ENCODE peak calls at places on chromosomes 12 and 14, in four cellular contexts. D is activated CD4-positive, alpha-beta T cell treated with anti-CD3 and anti-CD28 coated beads, Interleukin-2, amount 50 U/mL, for 1 hour; Q is activated T-helper 1 cell treated with anti-CD3 and anti-CD28 coated beads, Interleukin-12 subunit alpha, Interleukin-12 subunit beta, Interleukin-2, Interleukin-4 antibody, amounts not matched to agents 30 ng/mL and 10 ng/mL and 1 ng/mL, durations not matched to agents 14 hours and 24 hours and 36 hours; O is T-helper 1 cell. T is an unnamed sample.

GRCh38 chr14:58368951-58369350 is 26.8 kb upstream of the TOMM20L start:
- DNase-seq in Q (no peak), D (no peak), O (no peak), T (no peak)

GRCh38 chr12:82883396-82884360 is 197.0 kb downstream of the TMTC2 start:
- DNase-seq in O (no peak), D (no peak), Q (no peak), T (no peak)

GRCh38 chr14:53929871-53930685 is 26.5 kb downstream of the BMP4 start:
- DNase-seq in O (no peak), D (no peak), Q (no peak), T (no peak)

GRCh38 chr12:95718001-95718400 is 72.6 kb downstream of the NTN4 start:
- DNase-seq in D (no peak), Q (no peak), O (no peak), T (no peak)

GRCh38 chr12:57793920-57794319 is 11.3 kb downstream of the TSFM start:
- DNase-seq in Q (no peak), D (no peak), O (no peak), T (no peak)

GRCh38 chr12:118582863-118583262 is 206.5 kb downstream of the SUDS3 start:
- DNase-seq in O (no peak), D (no peak), Q (no peak), T (no peak)

GRCh38 chr12:62267490-62267889 is 7.3 kb downstream of the USP15 start:
- DNase-seq in Q (no peak), D (no peak), O (no peak), T (no peak)

GRCh38 chr12:93032748-93033147 is 103.7 kb upstream of the EEA1 start:
- DNase-seq in O (no peak), Q (no peak), D (no peak), T (no peak)

GRCh38 chr14:33938131-33938949 is 12.5 kb downstream of the EGLN3 start:
- DNase-seq in D (no peak), O (no peak), Q (no peak), T (no peak)

GRCh38 chr12:57772429-57773322 is at the start of gene EEF1AKMT3:
- DNase-seq in Q (peak), D (no peak), O (no peak), T (no peak)

GRCh38 chr14:59389936-59390335 is 75.2 kb downstream of the GPR135 start:
- DNase-seq in O (no peak), Q (no peak), D (no peak), T (no peak)

GRCh38 chr12:52805000-52805399 is 8.9 kb downstream of the KRT4 start:
- DNase-seq in Q (no peak), O (no peak), D (no peak), T (no peak)

GRCh38 chr14:99575043-99576023 is 28.7 kb downstream of the CCDC85C start:
- DNase-seq in D (no peak), Q (no peak), O (no peak), T (no peak)

GRCh38 chr14:67343601-67344230 is 15.9 kb downstream of the ATP6V1D start:
- DNase-seq in Q (no peak), O (no peak), D (no peak), T (no peak)

GRCh38 chr14:105581551-105582341 is 55.4 kb downstream of the TMEM121 start:
- DNase-seq in D (no peak), O (no peak), Q (no peak), T (no peak)

GRCh38 chr14:92914087-92914656 is 8.8 kb upstream of the CHGA start:
- DNase-seq in Q (peak), O (no peak), D (peak), T (no peak)

GRCh38 chr12:110508071-110508586 is 6.0 kb downstream of the RAD9B start:
- DNase-seq in Q (no peak), D (no peak), O (no peak), T (no peak)

GRCh38 chr14:21414137-21414631 is 30.4 kb upstream of the SUPT16H start:
- DNase-seq in O (no peak), Q (no peak), D (no peak), T (no peak)

GRCh38 chr14:22607291-22607690 is 9.2 kb downstream of the ABHD4 start:
- DNase-seq in Q (no peak), D (no peak), O (no peak), T (no peak)

GRCh38 chr14:77681196-77682157 is 26.3 kb downstream of the ALKBH1 start:
- DNase-seq in O (no peak), Q (no peak), D (no peak), T (no peak)

GRCh38 chr12:110705309-110705708 is 16.4 kb upstream of the HVCN1 start:
- DNase-seq in D (no peak), O (no peak), Q (no peak), T (no peak)

GRCh38 chr14:99075771-99076370 is 196.1 kb downstream of the BCL11B start:
- DNase-seq in O (no peak), D (no peak), Q (no peak), T (no peak)

GRCh38 chr14:105711841-105712460 is 185.6 kb downstream of the TMEM121 start:
- DNase-seq in Q (no peak), D (no peak), O (no peak), T (no peak)

GRCh38 chr12:132445884-132446471 is 44.0 kb upstream of the FBRSL1 start:
- DNase-seq in O (peak), D (peak), Q (peak), T (peak)

GRCh38 chr12:123813349-123813748 is 51.2 kb downstream of the DNAH10 start:
- DNase-seq in O (no peak), Q (no peak), D (no peak), T (no peak)

GRCh38 chr12:39780527-39781446 is 161.2 kb upstream of the ABCD2 start:
- DNase-seq in Q (no peak), O (no peak), D (no peak), T (no peak)

GRCh38 chr12:91123236-91123635 is 11.9 kb upstream of the LUM start:
- DNase-seq in D (no peak), O (no peak), Q (no peak), T (no peak)

GRCh38 chr12:5510251-5510805 is 78.4 kb downstream of the NTF3 start:
- DNase-seq in Q (no peak), O (no peak), D (no peak), T (no peak)

GRCh38 chr12:110222433-110222832 is 58.6 kb upstream of the ATP2A2 start:
- DNase-seq in D (no peak), Q (no peak), O (no peak), T (no peak)

GRCh38 chr12:70615177-70615576 is 22.1 kb downstream of the PTPRB start:
- DNase-seq in Q (no peak), D (no peak), O (no peak), T (no peak)

GRCh38 chr14:33150662-33151061 is 212.0 kb downstream of the NPAS3 start:
- DNase-seq in Q (no peak), D (no peak), O (no peak), T (no peak)

GRCh38 chr12:113116875-113117274 is 18.7 kb downstream of the RASAL1 start:
- DNase-seq in Q (no peak), O (no peak), D (no peak), T (no peak)

T was measured in CD4-positive, alpha-beta memory T cell.